ENCODE peak calls at places on chromosomes 13 and 19, in seven cellular contexts. J is C1 segment of cervical spinal cord; H is activated T-cell treated with anti-CD3 and anti-CD28 coated beads, Interleukin-2, amount 50 U/mL, for 72 hours; E is GM23338; N is stimulated activated CD8-positive, alpha-beta memory T cell treated with anti-CD3 and anti-CD28 coated beads, Interleukin-15, amount 100 ng/mL, for 24 hours; U is thoracic aorta; X is omental fat pad. B is an unnamed sample.

GRCh38 chr19:18433039-18433691 is 4.8 kb downstream of the ISYNA1 start:
- DNase-seq in X (no peak), H (no peak), J (no peak), U (no peak), E (peak; percentile 70), N (no peak), B (no peak)

GRCh38 chr19:32896516-32897214 is 27.1 kb upstream of the SLC7A9 start:
- DNase-seq in J (no peak), X (no peak), H (no peak), N (no peak), E (no peak), U (no peak), B (no peak)

GRCh38 chr13:114146629-114147028 is 14.2 kb upstream of the RASA3 start:
- DNase-seq in J (no peak), N (no peak), X (no peak), U (no peak), E (peak; percentile 62), H (no peak), B (no peak)

GRCh38 chr19:40639638-40639982 is 38.4 kb downstream of the LTBP4 start:
- DNase-seq in H (no peak), E (no peak), J (no peak), X (no peak), U (no peak), N (no peak), B (no peak)

GRCh38 chr13:110262494-110262893 is 44.5 kb downstream of the COL4A1 start:
- DNase-seq in U (no peak), N (no peak), J (no peak), E (no peak), H (no peak), X (no peak), B (no peak)

GRCh38 chr19:14349426-14349825 is 31.8 kb upstream of the ADGRE5 start:
- DNase-seq in U (no peak), J (no peak), X (no peak), E (no peak), N (no peak), H (no peak), B (no peak)

GRCh38 chr19:9309974-9310446 is 372 bp upstream of the ZNF699 start:
- DNase-seq in H (no peak), N (no peak), J (peak; percentile 97), U (peak; percentile 80), X (peak; percentile 81), E (peak; percentile 99), B (no peak)

GRCh38 chr13:77523386-77523785 is 12.1 kb upstream of the SCEL start:
- DNase-seq in N (no peak), X (no peak), H (no peak), J (no peak), U (no peak), E (no peak), B (no peak)

GRCh38 chr19:10604460-10604980 is 17.4 kb upstream of the AP1M2 start:
- DNase-seq in N (no peak), E (no peak), X (no peak), H (no peak), J (no peak), U (no peak), B (no peak)

GRCh38 chr19:15453906-15454305 is 4.2 kb upstream of the WIZ start:
- DNase-seq in H (no peak), U (no peak), N (no peak), J (no peak), X (no peak), E (no peak), B (no peak)

GRCh38 chr13:105565328-105565727 is 970.1 kb downstream of the EFNB2 start:
- DNase-seq in H (no peak), X (no peak), N (no peak), E (no peak), U (no peak), J (no peak), B (no peak)

GRCh38 chr19:34365463-34366401 is 736 bp downstream of the GPI start:
- DNase-seq in X (peak; percentile 30), J (peak; percentile 55), H (peak; percentile 22), E (peak; percentile 47), N (no peak), U (no peak), B (peak; percentile 29)

GRCh38 chr19:2167896-2168618 is 4.3 kb downstream of the DOT1L start:
- DNase-seq in N (no peak), U (peak; percentile 71), H (no peak), X (no peak), J (no peak), E (no peak), B (peak; percentile 64)

GRCh38 chr19:46697142-46697960 is 19.6 kb downstream of the PRKD2 start:
- DNase-seq in J (no peak), N (no peak), U (peak; percentile 59), E (peak; percentile 99), X (peak; percentile 64), H (no peak), B (peak; percentile 93)

GRCh38 chr13:72025836-72026235 is 158.8 kb upstream of the DACH1 start:
- DNase-seq in E (no peak), J (no peak), N (no peak), H (no peak), U (no peak), X (no peak), B (no peak)

GRCh38 chr13:99992912-99993311 is 11.3 kb downstream of the ZIC2 start:
- DNase-seq in X (no peak), J (no peak), N (no peak), H (no peak), E (no peak), U (no peak), B (no peak)

GRCh38 chr13:36858285-36858684 is 39.3 kb downstream of the RFXAP start:
- DNase-seq in H (no peak), E (peak; percentile 87), N (no peak), J (no peak), X (no peak), U (no peak), B (peak; percentile 64)

GRCh38 chr19:21585491-21585890 is 80.1 kb downstream of the ZNF429 start:
- DNase-seq in E (no peak), J (no peak), H (no peak), U (no peak), X (no peak), N (no peak), B (no peak)

GRCh38 chr19:55070755-55071502 is 4.7 kb upstream of the EPS8L1 start:
- DNase-seq in N (no peak), E (no peak), X (no peak), U (no peak), J (no peak), H (no peak), B (no peak)

GRCh38 chr13:113816248-113816924 is 47.5 kb downstream of the GAS6 start:
- DNase-seq in N (no peak), X (no peak), U (no peak), J (no peak), E (no peak), H (no peak), B (no peak)

GRCh38 chr13:43339843-43340550 is 316.6 kb downstream of the DNAJC15 start:
- DNase-seq in H (no peak), E (no peak), N (no peak), U (no peak), J (no peak), X (no peak), B (no peak)

GRCh38 chr13:108566413-108567170 is 62.8 kb upstream of the MYO16 start:
- DNase-seq in E (no peak), X (no peak), U (no peak), J (no peak), H (no peak), N (no peak), B (no peak)

GRCh38 chr13:64910061-64910460 is 2320.1 kb downstream of the PCDH9 start:
- DNase-seq in X (no peak), H (no peak), J (no peak), E (no peak), N (no peak), U (no peak), B (no peak)

GRCh38 chr19:38233740-38234251 is 9.8 kb upstream of the DPF1 start:
- DNase-seq in X (peak; percentile 87), U (no peak), E (peak; percentile 96), N (peak; percentile 71), H (peak; percentile 87), J (no peak), B (peak; percentile 88)

GRCh38 chr19:45693168-45693788 is 812 bp downstream of the QPCTL start:
- DNase-seq in E (peak; percentile 92), N (peak; percentile 70), X (peak; percentile 79), U (peak; percentile 53), H (peak; percentile 81), J (peak; percentile 46), B (peak; percentile 71)

GRCh38 chr13:37492741-37493514 is 105.6 kb downstream of the POSTN start:
- DNase-seq in E (no peak), N (no peak), J (no peak), X (no peak), U (no peak), H (no peak), B (no peak)

GRCh38 chr19:1173160-1173844 is 766 bp downstream of the SBNO2 start:
- DNase-seq in E (no peak), U (no peak), X (no peak), H (peak; percentile 18), N (no peak), J (no peak), B (peak; percentile 45)

GRCh38 chr13:28059214-28059613 is 41.2 kb downstream of the FLT3 start:
- DNase-seq in J (no peak), E (peak; percentile 83), X (no peak), U (no peak), H (peak; percentile 61), N (no peak), B (peak; percentile 76)

GRCh38 chr13:44052843-44053607 is 173.3 kb downstream of the LACC1 start:
- DNase-seq in J (no peak), X (no peak), U (peak; percentile 7), H (no peak), N (no peak), E (peak; percentile 60), B (no peak)

GRCh38 chr19:10654610-10655456 is 687 bp downstream of the ILF3 start:
- DNase-seq in H (peak; percentile 67), U (no peak), E (peak; percentile 95), J (no peak), X (no peak), N (peak; percentile 34), B (peak; percentile 77)

GRCh38 chr13:92463134-92463533 is 763.5 kb upstream of the GPC6 start:
- DNase-seq in U (no peak), N (no peak), J (no peak), E (no peak), H (no peak), X (no peak), B (no peak)

GRCh38 chr19:18479964-18480723 is 41.7 kb downstream of the ELL start:
- DNase-seq in U (peak; percentile 40), J (peak; percentile 96), H (no peak), N (no peak), X (no peak), E (no peak), B (no peak)

GRCh38 chr13:65347420-65348030 is 1882.6 kb downstream of the PCDH9 start:
- DNase-seq in H (no peak), N (no peak), E (no peak), U (no peak), J (no peak), X (no peak), B (no peak)

GRCh38 chr13:111866731-111867245 is 200.2 kb upstream of the SOX1 start:
- DNase-seq in X (no peak), U (no peak), H (no peak), E (no peak), J (no peak), N (no peak), B (no peak)

GRCh38 chr19:43778651-43779050 is 2.1 kb downstream of the KCNN4 start:
- DNase-seq in X (no peak), N (no peak), J (no peak), H (no peak), U (no peak), E (no peak), B (no peak)

GRCh38 chr13:80605007-80605406 is 264.1 kb upstream of the SPRY2 start:
- DNase-seq in N (no peak), H (no peak), X (no peak), U (no peak), J (no peak), E (no peak), B (no peak)

GRCh38 chr19:49492573-49493411 is 3.4 kb upstream of the RPS11 start:
- DNase-seq in X (no peak), E (peak; percentile 40), U (no peak), J (no peak), N (no peak), H (no peak), B (no peak)

GRCh38 chr19:7783991-7784421 is 21.0 kb downstream of the CLEC4M start:
- DNase-seq in E (peak; percentile 46), J (peak; percentile 62), U (no peak), H (no peak), N (no peak), X (no peak), B (no peak)